ENCODE peak calls at places on chromosomes 2 and 18, in seven cellular contexts. A, L, S, Q, H, O and G are unnamed samples.

GRCh38 chr2:236578980-236579745 is 9.5 kb downstream of the ACKR3 start:
- DNase-seq in L (no peak), O (no peak), Q (no peak), H (no peak), A (no peak), S (no peak), G (peak)

GRCh38 chr2:187906021-187906420 is 351.8 kb upstream of the TFPI start:
- DNase-seq in Q (no peak), S (no peak), H (no peak), L (no peak), O (no peak), A (no peak), G (no peak)

GRCh38 chr2:225691711-225692110 is 292.2 kb downstream of the NYAP2 start:
- DNase-seq in S (no peak), H (no peak), A (no peak), Q (no peak), O (no peak), L (no peak), G (no peak)

GRCh38 chr18:31718386-31718785 is 34.0 kb upstream of the B4GALT6 start:
- DNase-seq in O (no peak), H (no peak), Q (no peak), A (no peak), L (no peak), S (no peak), G (no peak)

GRCh38 chr2:53018830-53019425 is 748.7 kb upstream of the CHAC2 start:
- DNase-seq in Q (no peak), S (no peak), L (no peak), O (no peak), A (no peak), H (peak), G (no peak)

GRCh38 chr2:112031916-112032582 is 23.0 kb upstream of the TMEM87B start:
- DNase-seq in Q (no peak), L (no peak), S (peak), A (no peak), H (peak), O (no peak), G (no peak)

GRCh38 chr2:224909885-224910517 is 132.3 kb downstream of the DOCK10 start:
- DNase-seq in Q (no peak), A (no peak), O (no peak), H (peak), S (peak), L (no peak), G (peak)

GRCh38 chr18:70243131-70243530 is 37.6 kb upstream of the RTTN start:
- DNase-seq in H (peak), Q (no peak), A (no peak), O (no peak), L (no peak), S (no peak), G (no peak)

GRCh38 chr2:172084484-172084733 is 898 bp upstream of the DLX1 start:
- DNase-seq in L (no peak), H (no peak), A (no peak), O (no peak), S (no peak), Q (no peak), G (no peak)

GRCh38 chr2:9554841-9555337 is 741 bp downstream of the ADAM17 start:
- DNase-seq in S (peak), A (peak), O (peak), L (peak), H (peak), Q (peak), G (peak)

GRCh38 chr2:88658890-88659881 is 31.9 kb upstream of the EIF2AK3 start:
- DNase-seq in S (peak), H (peak), L (no peak), O (no peak), Q (no peak), A (peak), G (no peak)

GRCh38 chr2:39778775-39779751 is at the start of gene THUMPD2:
- DNase-seq in H (peak), S (peak), A (peak), Q (peak), O (peak), L (peak), G (no peak)

GRCh38 chr2:3121601-3122000 is 256.0 kb downstream of the EIPR1 start:
- DNase-seq in Q (no peak), O (no peak), L (no peak), S (no peak), H (peak), A (no peak), G (no peak)

GRCh38 chr18:60543646-60544045 is 171.1 kb upstream of the MC4R start:
- DNase-seq in Q (no peak), O (no peak), L (no peak), S (no peak), H (no peak), A (no peak), G (no peak)

GRCh38 chr2:149613712-149614111 is 26.1 kb upstream of the MMADHC start:
- DNase-seq in Q (no peak), S (no peak), O (no peak), L (no peak), A (no peak), H (no peak), G (no peak)

GRCh38 chr18:11136241-11136640 is 13.1 kb downstream of the PIEZO2 start:
- DNase-seq in A (no peak), L (no peak), H (no peak), O (no peak), S (no peak), Q (no peak), G (no peak)